ENCODE peak calls at places on chromosomes 1 and 21, in four cellular contexts. Q is HepG2, G is A549, V is IMR-90. M is an unnamed sample.

GRCh38 chr1:192766876-192767275 is 42.0 kb upstream of the RGS2 start:
- DNase-seq in Q (no peak), G (peak; percentile 10), V (no peak), M (no peak)

GRCh38 chr1:12547586-12548225 is 70.3 kb downstream of the DHRS3 start:
- DNase-seq in Q (no peak), G (no peak), V (no peak), M (no peak)

GRCh38 chr1:231630558-231631205 is 4.1 kb downstream of the DISC1 start:
- DNase-seq in Q (no peak), G (no peak), V (peak; percentile 77), M (no peak)

GRCh38 chr1:18299441-18300338 is 181.0 kb upstream of the KLHDC7A start:
- DNase-seq in Q (peak; percentile 13), G (peak; percentile 22), V (no peak), M (peak; percentile 62)

GRCh38 chr1:41525891-41526587 is 41.6 kb upstream of the EDN2 start:
- DNase-seq in Q (no peak), G (no peak), V (no peak), M (no peak)

GRCh38 chr1:99996951-99997350 is 27.2 kb downstream of the SLC35A3 start:
- DNase-seq in Q (no peak), G (no peak), V (no peak), M (no peak)

GRCh38 chr1:156401175-156401574 is 32.2 kb downstream of the RHBG start:
- DNase-seq in Q (no peak), G (peak; percentile 25), V (no peak), M (no peak)

GRCh38 chr1:26771643-26772321 is 16.0 kb upstream of the PIGV start:
- DNase-seq in Q (peak; percentile 77), G (peak; percentile 87), V (peak; percentile 99), M (no peak)

GRCh38 chr21:17612023-17612564 is 607 bp downstream of the BTG3 start:
- DNase-seq in Q (no peak), G (peak; percentile 29), V (peak; percentile 59), M (peak; percentile 64)

GRCh38 chr1:85836736-85837135 is 128.5 kb upstream of the ZNHIT6 start:
- DNase-seq in Q (no peak), G (no peak), V (no peak), M (no peak)

GRCh38 chr1:226541231-226541630 is 7.3 kb upstream of the STUM start:
- DNase-seq in Q (no peak), G (no peak), V (no peak), M (no peak)
- TF ChIP-seq USF2 in Q (no peak), G (no peak), V (no peak), M (no peak)

DNA sequence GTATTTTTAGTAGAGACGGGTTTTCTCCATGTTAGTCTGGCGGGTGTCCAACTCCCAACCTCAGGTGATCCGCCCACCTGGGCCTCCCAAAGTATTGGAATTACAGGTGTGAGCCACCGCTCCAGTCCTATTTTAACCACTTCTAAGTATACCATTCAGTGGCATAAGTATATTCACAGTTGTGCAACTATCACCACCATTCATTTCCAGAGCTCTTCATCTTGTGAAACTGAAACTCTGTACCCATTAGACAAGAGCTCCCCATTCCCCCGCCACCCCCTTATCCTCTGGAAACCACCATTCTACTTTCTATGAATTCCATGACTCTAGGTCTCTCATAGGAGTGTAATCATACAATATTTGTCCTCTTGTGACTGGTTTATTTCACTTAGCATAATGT is 40.2 kb upstream of the CAMTA1 start:
- DNase-seq in Q (no peak), G (no peak), V (no peak), M (no peak)
- TF ChIP-seq USF2 in Q (no peak), G (no peak), V (no peak), M (no peak)

DNA sequence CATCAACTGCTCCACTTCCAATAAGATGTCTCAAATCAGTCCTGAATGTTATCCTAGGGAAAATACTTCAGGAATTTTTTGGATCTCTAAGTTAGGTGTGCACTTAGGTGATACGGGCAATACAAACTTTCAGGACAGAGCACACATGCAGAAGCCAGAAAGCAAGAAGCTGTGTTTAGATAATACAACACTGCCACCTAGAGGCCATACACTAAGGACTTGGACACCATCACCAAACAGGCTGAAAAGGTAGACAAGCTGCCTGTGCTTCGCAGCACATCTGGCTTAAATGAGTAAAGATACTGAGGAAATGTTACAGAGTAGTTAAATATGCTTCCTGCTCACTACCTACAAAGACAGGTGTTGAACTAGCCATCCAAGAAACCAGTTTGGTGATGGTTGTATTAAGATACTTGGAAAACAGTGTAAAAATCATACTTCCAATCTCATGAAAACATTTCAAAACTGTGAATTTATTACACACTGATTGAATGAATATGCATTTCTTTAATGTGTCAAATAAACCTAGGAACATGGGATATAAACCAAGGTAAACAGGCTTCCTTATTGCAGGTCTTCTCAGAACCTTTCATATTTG is 24.2 kb downstream of the RRAGC start:
- DNase-seq in Q (peak; percentile 83), G (peak; percentile 82), V (peak; percentile 87), M (no peak)
- TF ChIP-seq USF2 in Q (no peak), G (no peak), V (no peak), M (no peak)

GRCh38 chr1:154324241-154324640 is 1.1 kb upstream of the ATP8B2 start:
- DNase-seq in Q (no peak), G (no peak), V (no peak), M (no peak)

GRCh38 chr1:154324669-154325582 is at the start of gene ATP8B2:
- DNase-seq in Q (peak; percentile 72), G (peak; percentile 83), V (peak; percentile 65), M (peak; percentile 93)

GRCh38 chr1:154326546-154327465 is 1.5 kb downstream of the ATP8B2 start:
- DNase-seq in Q (no peak), G (peak; percentile 40), V (peak; percentile 64), M (no peak)

GRCh38 chr1:154327466-154328317 is 2.4 kb downstream of the ATP8B2 start:
- DNase-seq in Q (no peak), G (no peak), V (no peak), M (no peak)

DNA sequence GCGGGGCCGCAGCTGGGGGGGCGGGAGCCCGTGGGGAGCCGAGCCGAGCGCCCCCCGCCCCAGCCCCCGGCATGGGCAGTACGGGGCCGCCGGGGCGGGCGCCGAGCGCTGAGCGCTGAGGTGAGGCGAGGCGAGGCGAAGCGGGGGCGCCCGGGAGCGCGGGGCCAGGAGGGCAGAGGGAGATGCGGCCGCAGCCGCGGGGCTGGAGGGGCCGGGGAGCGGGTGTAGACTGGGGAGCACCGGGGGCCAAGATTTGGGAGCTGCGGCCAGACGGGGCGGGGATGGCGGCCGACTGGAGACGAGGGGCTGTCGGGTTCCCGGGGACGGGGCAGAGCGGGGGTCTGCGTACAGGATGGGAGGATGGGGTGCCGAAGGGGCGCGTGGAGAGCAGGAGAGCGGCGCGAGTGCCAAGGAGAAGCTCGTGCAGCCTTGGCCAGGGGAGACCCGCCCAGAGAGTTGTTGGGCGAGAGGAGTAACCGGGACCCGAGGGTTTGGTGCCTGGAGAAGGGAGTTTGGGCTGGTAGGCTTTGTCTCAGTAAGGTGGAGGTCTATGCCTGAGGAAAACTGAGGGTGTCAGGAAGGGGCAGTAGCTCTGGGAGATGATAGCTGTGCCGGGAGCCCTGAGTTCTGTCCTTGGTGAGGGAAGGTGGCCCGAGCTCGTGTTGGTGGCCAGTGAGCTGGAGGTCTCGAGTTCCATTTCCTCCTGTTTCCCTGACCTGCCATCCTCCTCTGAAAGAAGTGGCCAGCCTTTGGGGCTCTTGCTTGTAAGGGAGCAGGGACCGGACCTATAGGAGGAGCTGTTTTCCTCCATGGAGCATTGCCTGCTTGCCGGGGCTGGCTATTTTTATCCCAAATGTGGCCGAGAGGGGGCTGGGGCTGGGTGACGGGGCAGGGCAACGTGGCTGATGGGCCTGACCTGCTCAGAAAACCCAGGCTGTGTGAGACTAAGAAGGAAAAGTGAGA is 539 bp downstream of the ATP8B2 start:
- DNase-seq in Q (peak; percentile 82), G (peak; percentile 88), V (peak; percentile 89), M (peak; percentile 89)
- TF ChIP-seq USF2 in Q (no peak), G (no peak), V (peak; percentile 12), M (no peak)

GRCh38 chr1:210800301-210800700 is 333.6 kb downstream of the KCNH1 start:
- DNase-seq in Q (no peak), G (no peak), V (no peak), M (no peak)
- TF ChIP-seq USF2 in Q (no peak), G (no peak), V (no peak), M (no peak)

DNA sequence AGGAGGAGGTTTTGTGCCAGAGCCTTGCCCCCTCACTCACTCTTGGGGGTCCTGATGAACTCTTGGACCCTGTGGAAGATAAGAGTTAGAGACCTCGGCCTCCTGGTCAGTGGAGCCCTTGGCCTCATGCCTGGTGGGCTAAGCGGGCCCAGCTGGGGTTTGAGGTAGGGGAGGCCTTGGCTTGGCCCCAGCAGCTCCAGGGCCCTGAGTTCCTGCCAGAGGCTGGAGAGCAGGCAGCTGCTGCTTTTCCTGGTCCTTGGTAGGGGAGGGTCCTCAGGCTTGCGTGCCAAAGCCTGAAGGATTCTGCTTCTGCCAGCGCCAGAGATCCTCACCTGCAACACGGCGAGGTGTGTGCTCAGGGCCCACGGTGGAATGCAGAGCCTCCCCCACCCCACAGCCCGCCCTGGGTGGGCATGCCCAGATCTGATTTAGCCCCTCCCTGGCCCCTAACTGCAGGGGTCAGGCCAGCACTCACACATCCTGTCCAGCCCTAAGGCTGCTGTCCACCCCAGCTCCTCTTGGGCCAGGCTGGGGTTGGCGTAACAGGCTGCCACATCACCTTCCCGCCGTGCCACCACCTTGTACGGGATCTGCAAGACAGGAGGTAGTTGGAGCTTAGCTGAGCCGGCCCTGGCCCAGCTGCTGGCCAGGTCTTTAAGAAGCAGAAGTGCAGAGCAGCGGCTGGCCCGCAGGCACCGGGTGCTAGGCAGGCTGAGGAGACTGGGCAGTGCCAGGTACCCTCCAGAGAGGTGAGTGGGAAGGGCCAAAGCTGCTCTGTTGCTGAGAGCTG is 4.7 kb downstream of the GALE start:
- DNase-seq in Q (no peak), G (no peak), V (no peak), M (no peak)
- TF ChIP-seq USF2 in Q (no peak), G (no peak), V (no peak), M (no peak)

DNA sequence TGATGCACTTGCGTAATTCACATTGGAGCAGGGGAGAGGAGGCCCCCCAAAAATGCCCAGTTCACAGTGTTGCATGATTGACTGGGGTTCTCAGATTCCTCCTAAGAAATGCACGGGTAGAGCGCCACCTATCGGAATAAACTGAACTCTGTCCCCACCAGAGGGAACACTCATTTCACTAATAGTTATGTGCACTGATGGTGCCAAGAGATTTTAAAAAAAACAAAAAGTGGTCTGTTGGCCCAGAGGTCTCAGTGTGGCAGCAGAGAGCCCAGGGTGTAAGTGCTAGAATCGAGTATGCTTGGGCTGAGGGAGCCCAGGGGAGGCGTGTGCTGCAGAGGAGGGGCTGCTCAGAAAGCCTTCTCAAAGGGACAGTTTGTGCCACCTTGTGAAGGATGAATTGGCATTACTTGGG is 6.9 kb downstream of the PINK1 start:
- DNase-seq in Q (peak; percentile 39), G (peak; percentile 45), V (peak; percentile 54), M (no peak)
- TF ChIP-seq USF2 in Q (no peak), G (no peak), V (no peak), M (no peak)

M was measured in H1.